ENCODE peak calls at places on chromosomes 5 and 9, in eight cellular contexts. T is ascending aorta; B is left ventricle myocardium inferior; Y is aorta; Q is adipocyte; J is transverse colon; F is CD4-positive, alpha-beta memory T cell; C is esophagus squamous epithelium. U is an unnamed sample.
A peak's percentile ranks its signal among the peaks of the same experiment; 100 is the strongest.

GRCh38 chr5:96880402-96881164 is 4.3 kb downstream of the ERAP2 start:
- DNase-seq in C (no peak), Y (no peak), T (no peak), J (no peak), Q (no peak), F (no peak), B (no peak), U (no peak)

GRCh38 chr5:36570268-36570667 is 36.1 kb upstream of the SLC1A3 start:
- DNase-seq in Y (no peak), F (no peak), C (no peak), B (no peak), J (no peak), Q (no peak), T (no peak), U (no peak)

GRCh38 chr5:112186401-112186990 is 232.6 kb downstream of the EPB41L4A start:
- DNase-seq in F (no peak), T (no peak), C (no peak), B (no peak), Q (peak; percentile 75), J (no peak), Y (no peak), U (peak; percentile 39)

GRCh38 chr9:116717150-116717549 is 30.0 kb downstream of the TRIM32 start:
- DNase-seq in Y (no peak), Q (no peak), C (no peak), T (no peak), B (no peak), F (no peak), J (no peak), U (no peak)

GRCh38 chr5:169914766-169915165 is 65.5 kb downstream of the INSYN2B start:
- DNase-seq in B (peak; percentile 56), Q (peak; percentile 20), C (no peak), Y (no peak), F (no peak), T (no peak), J (no peak), U (no peak)

GRCh38 chr5:88984040-88984439 is 101.1 kb upstream of the MEF2C start:
- DNase-seq in F (no peak), B (no peak), Q (no peak), C (no peak), J (no peak), T (no peak), Y (no peak), U (no peak)

GRCh38 chr5:104237574-104237973 is 675.0 kb upstream of the NUDT12 start:
- DNase-seq in B (no peak), Y (no peak), C (no peak), Q (no peak), T (no peak), F (no peak), J (no peak), U (no peak)

GRCh38 chr5:4520557-4520956 is 619.6 kb upstream of the ADAMTS16 start:
- DNase-seq in Y (no peak), F (no peak), Q (no peak), T (no peak), C (no peak), J (no peak), B (no peak), U (no peak)

GRCh38 chr9:99050292-99050911 is 54.5 kb upstream of the TGFBR1 start:
- DNase-seq in F (no peak), C (no peak), B (no peak), Q (no peak), J (no peak), T (no peak), Y (no peak), U (no peak)

GRCh38 chr9:89945133-89945532 is 340.3 kb downstream of the GADD45G start:
- DNase-seq in B (no peak), J (no peak), Q (no peak), F (no peak), C (no peak), T (no peak), Y (no peak), U (no peak)

DNA sequence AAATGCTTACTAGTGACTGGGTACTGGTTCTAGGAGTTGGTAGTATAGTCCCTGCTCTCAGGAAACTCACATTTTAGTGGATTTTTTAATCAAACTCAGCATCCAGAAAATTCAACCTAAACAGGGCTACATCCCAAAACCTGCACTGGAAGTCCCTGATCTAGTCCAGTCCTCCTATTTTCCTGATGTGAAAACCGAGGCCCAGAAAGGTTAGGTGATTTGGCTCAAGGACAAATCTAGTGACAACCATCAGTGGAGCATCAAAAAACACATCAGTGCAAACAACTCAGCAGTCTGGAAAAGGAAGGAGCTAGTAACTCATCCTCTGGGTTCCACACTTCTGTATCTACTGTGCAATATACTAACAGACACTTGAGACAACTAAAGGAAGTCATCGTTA is 38.2 kb downstream of the SERINC5 start:
- DNase-seq in Q (no peak), Y (no peak), B (no peak), T (no peak), J (no peak), C (no peak), F (no peak), U (no peak)
- H3K36me3 ChIP-seq in Q (peaks cover 4% of the 10 kb centered on the region), Y (no peaks in the 10 kb centered on the region), B (no peaks in the 10 kb centered on the region), T (no peaks in the 10 kb centered on the region), J (no peaks in the 10 kb centered on the region), C (no peaks in the 10 kb centered on the region), F (peaks cover 6% of the 10 kb centered on the region), U (peaks cover 8% of the 10 kb centered on the region)

DNA sequence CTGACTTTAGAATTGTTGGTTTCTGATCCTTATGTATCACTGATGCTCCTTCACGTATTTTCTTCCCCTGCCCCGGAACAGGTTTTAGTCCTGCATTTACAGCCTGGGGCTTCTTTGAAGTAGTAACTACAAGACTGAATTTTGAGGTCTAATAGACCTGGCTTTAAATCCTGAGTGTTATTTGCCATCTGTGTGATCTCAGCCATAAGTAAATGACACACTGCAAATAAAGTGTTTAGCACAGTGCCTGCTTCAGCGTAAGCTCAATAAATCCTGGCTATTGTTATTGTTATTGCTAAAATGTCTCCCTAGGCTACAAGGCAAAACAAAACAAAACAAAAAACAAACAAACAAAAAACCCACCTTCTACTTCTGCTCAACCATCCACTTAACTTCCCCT is 15.6 kb upstream of the LHX6 start:
- DNase-seq in B (no peak), T (no peak), C (no peak), Q (no peak), F (no peak), J (no peak), Y (no peak), U (no peak)
- H3K36me3 ChIP-seq in B (peaks cover 96% of the 10 kb centered on the region), T (peaks cover 94% of the 10 kb centered on the region), C (peaks cover 12% of the 10 kb centered on the region), Q (peaks cover 94% of the 10 kb centered on the region), F (peaks cover 55% of the 10 kb centered on the region), J (no peaks in the 10 kb centered on the region), Y (peaks cover 12% of the 10 kb centered on the region), U (peaks cover 84% of the 10 kb centered on the region)

GRCh38 chr5:172091956-172092732 is 85.7 kb upstream of the FBXW11 start:
- DNase-seq in Q (no peak), F (no peak), T (peak; percentile 48), C (no peak), B (no peak), J (no peak), Y (peak; percentile 49), U (no peak)
- H3K36me3 ChIP-seq in Q (peaks cover 51% of the 10 kb centered on the region), F (peaks cover 72% of the 10 kb centered on the region), T (peaks cover 7% of the 10 kb centered on the region), C (no peaks in the 10 kb centered on the region), B (peaks cover 34% of the 10 kb centered on the region), J (no peaks in the 10 kb centered on the region), Y (peaks cover 2% of the 10 kb centered on the region), U (no peaks in the 10 kb centered on the region)

GRCh38 chr9:92059045-92059444 is 56.2 kb downstream of the SPTLC1 start:
- DNase-seq in B (no peak), F (no peak), T (no peak), C (no peak), Y (no peak), Q (no peak), J (no peak), U (no peak)

GRCh38 chr9:92059669-92060068 is 55.5 kb downstream of the SPTLC1 start:
- DNase-seq in B (no peak), J (peak; percentile 18), T (no peak), F (no peak), Q (no peak), Y (no peak), C (no peak), U (no peak)

GRCh38 chr9:92064711-92065110 is 50.5 kb downstream of the SPTLC1 start:
- DNase-seq in T (no peak), J (no peak), F (no peak), Y (no peak), C (no peak), Q (peak; percentile 80), B (no peak), U (no peak)

GRCh38 chr9:92066131-92066530 is 49.1 kb downstream of the SPTLC1 start:
- DNase-seq in Y (no peak), F (no peak), T (no peak), Q (no peak), J (no peak), C (no peak), B (no peak), U (no peak)

DNA sequence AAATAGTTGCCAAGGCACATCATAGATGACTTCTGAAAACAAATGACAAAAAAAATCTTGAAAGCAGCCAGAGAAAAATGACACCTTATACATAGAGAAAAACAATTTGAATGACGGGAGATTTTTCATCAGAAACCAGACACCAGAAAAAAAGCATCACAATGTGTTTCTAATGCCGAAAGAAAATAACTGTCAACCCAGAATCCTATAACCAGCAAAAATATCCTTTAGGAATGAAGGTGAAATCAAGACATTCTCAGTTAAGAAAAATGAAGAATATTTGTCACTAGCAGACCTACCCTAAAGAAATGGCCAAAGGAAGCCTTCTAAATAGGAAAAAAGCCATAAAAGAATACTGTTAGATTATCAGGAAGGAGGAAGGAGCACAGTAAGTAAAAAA is 54.0 kb downstream of the SPTLC1 start:
- DNase-seq in J (no peak), C (no peak), F (no peak), Q (no peak), Y (no peak), B (no peak), T (no peak), U (no peak)
- H3K36me3 ChIP-seq in J (no peaks in the 10 kb centered on the region), C (peaks cover 3% of the 10 kb centered on the region), F (peaks cover 19% of the 10 kb centered on the region), Q (peaks cover 51% of the 10 kb centered on the region), Y (peaks cover 6% of the 10 kb centered on the region), B (peaks cover 76% of the 10 kb centered on the region), T (peaks cover 54% of the 10 kb centered on the region), U (peaks cover 31% of the 10 kb centered on the region)

DNA sequence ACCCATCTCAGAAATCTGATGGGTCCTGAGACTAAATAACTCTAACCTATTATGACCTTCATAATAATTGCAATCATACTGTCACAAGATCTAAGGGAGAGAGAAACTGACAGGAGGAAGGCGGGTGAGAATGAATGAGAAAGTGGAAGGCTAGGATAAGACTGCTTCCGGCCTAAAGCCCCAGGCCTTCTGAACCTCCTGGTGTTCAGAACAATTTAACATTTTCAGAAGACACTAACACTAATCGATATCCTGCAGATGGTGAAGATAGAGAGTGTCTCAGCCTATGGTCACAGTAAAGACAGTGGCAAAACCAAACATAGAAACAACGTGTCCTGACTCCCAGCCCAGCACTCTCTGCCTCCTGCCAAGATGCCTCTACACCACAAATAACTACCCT is 1.2 kb downstream of the RPS14 start:
- DNase-seq in J (no peak), T (no peak), B (no peak), F (no peak), Q (no peak), Y (no peak), C (no peak), U (no peak)
- H3K36me3 ChIP-seq in J (no peaks in the 10 kb centered on the region), T (peaks cover 44% of the 10 kb centered on the region), B (peaks cover 47% of the 10 kb centered on the region), F (peaks cover 47% of the 10 kb centered on the region), Q (peaks cover 47% of the 10 kb centered on the region), Y (peaks cover 13% of the 10 kb centered on the region), C (peaks cover 43% of the 10 kb centered on the region), U (peaks cover 60% of the 10 kb centered on the region)

U was measured in BE2C.